ENCODE peak calls at places on chromosomes 4 and X, in ten cellular contexts. V, U, B, A, Y, H, W, J, L and Z are unnamed samples.

GRCh38 chrX:116749943-116750342 is 287.2 kb upstream of the CT83 start:
- DNase-seq in V (no peak), U (no peak), B (no peak), A (no peak), Y (no peak), H (no peak), W (no peak), J (no peak), L (no peak), Z (no peak)

GRCh38 chr4:98720871-98721480 is 62.6 kb upstream of the TSPAN5 start:
- DNase-seq in V (no peak), U (no peak), B (no peak), A (no peak), Y (no peak), H (no peak), W (no peak), J (no peak), L (peak), Z (peak)

GRCh38 chrX:103825881-103826280 is 6.2 kb downstream of the RAB9B start:
- DNase-seq in V (no peak), U (no peak), B (no peak), A (no peak), Y (no peak), H (no peak), W (no peak), J (no peak), L (no peak), Z (no peak)

GRCh38 chr4:3276961-3277360 is 15.9 kb upstream of the RGS12 start:
- DNase-seq in V (no peak), U (no peak), B (no peak), A (no peak), Y (peak), H (no peak), W (no peak), J (no peak), L (no peak), Z (no peak)

GRCh38 chr4:164467493-164467892 is 286.4 kb upstream of the SMIM31 start:
- DNase-seq in V (no peak), U (no peak), B (no peak), A (no peak), Y (no peak), H (no peak), W (no peak), J (no peak), L (peak), Z (no peak)

GRCh38 chrX:109624022-109624421 is 950 bp downstream of the KCNE5 start:
- DNase-seq in V (no peak), U (peak), B (peak), A (no peak), Y (no peak), H (no peak), W (no peak), J (no peak), L (no peak), Z (no peak)

GRCh38 chr4:121656269-121656641 is 40.5 kb downstream of the ANXA5 start:
- DNase-seq in V (no peak), U (peak), B (no peak), A (no peak), Y (peak), H (no peak), W (peak), J (peak), L (peak), Z (no peak)

GRCh38 chr4:31918891-31919290 is 1198.7 kb downstream of the PCDH7 start:
- DNase-seq in V (no peak), U (no peak), B (no peak), A (no peak), Y (no peak), H (no peak), W (peak), J (no peak), L (no peak), Z (no peak)

GRCh38 chrX:13029341-13029740 is 15.1 kb downstream of the FAM9C start:
- DNase-seq in V (no peak), U (no peak), B (no peak), A (no peak), Y (no peak), H (no peak), W (no peak), J (peak), L (no peak), Z (no peak)

GRCh38 chr4:128770807-128771206 is 38.7 kb upstream of the JADE1 start:
- DNase-seq in V (no peak), U (no peak), B (no peak), A (no peak), Y (no peak), H (no peak), W (no peak), J (no peak), L (no peak), Z (no peak)

GRCh38 chr4:73378887-73379286 is 25.2 kb upstream of the ALB start:
- DNase-seq in V (no peak), U (no peak), B (no peak), A (no peak), Y (no peak), H (no peak), W (no peak), J (no peak), L (no peak), Z (no peak)

GRCh38 chrX:155535866-155536265 is 76.9 kb downstream of the TMLHE start:
- DNase-seq in V (no peak), U (no peak), B (no peak), A (no peak), Y (no peak), H (no peak), W (no peak), J (no peak), L (no peak), Z (no peak)

DNA sequence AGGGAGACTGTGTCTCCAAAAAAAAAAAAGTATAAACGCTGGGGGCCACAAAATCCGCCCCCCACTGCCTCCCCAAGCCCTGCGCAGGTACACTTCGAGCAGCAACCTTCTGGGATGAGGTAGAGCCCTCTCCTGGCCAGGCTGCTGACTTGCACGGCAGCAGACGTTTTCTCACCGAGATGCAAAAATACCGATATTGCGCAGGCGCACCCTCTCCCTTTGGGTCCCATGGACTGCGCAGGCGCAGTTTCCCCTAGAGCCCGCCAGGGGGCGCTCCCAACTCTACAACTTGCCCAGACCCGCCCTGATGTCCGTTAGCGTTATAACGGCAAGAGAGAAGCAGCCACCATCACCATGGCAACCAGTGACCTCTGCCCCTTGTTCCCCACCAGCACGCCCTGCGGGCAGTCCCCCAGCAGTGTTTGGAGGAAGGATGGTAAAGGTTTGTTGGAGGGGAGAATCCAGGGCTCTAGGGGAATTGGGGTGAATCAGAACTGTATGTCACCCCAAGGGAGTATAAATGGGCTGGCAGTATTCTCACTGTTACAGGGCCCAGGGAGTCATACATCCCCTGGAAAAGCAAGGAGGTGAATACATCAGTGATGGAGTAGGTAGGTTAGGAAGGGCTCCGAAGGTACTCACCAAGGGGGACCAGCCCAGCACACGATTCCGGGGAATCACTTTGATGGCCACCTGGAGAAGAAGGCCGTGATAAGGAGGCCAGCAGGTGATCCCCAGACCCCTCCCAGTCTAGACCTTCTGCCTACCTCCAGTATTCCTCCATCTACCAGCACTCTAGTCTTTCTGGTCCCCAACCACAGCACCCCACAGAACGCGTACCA is 1.5 kb downstream of the PIM2 start:
- DNase-seq in V (peak), U (peak), B (peak), A (peak), Y (peak), H (peak), W (peak), J (peak), L (peak), Z (peak)
- TF ChIP-seq POLR2AphosphoS5 in V (peak), U (no peak), B (peak), A (no peak), Y (no peak), H (no peak), W (no peak), J (no peak), L (peak), Z (peak)

DNA sequence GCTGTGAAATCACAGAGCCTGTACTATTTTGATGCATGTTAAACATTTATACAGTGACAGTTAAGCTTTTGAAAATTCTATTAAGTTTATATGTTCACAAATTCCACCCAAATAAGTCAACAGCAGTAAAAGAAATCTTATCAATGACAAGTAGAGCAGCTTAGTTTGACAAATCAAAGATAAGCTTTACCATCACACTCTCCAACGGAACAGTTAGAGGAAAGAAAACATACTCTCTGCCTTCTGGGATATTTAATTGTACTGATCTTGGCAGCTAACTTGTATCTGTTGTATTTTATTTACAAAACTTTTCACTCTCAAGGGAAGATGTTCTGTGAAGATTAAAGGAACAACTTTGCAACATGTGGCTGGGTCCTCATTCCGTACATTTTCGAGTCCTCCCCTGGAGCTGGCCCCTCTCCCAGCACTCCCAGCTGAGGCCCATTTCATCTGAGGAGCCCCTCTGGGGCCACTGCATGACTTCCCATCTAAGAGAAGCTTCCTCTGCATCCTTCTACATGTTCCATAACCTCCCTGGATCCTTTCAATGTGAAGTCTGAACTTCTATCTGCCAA is 74.4 kb downstream of the RPS3A start:
- DNase-seq in V (no peak), U (no peak), B (no peak), A (peak), Y (no peak), H (no peak), W (no peak), J (peak), L (no peak), Z (no peak)
- TF ChIP-seq POLR2AphosphoS5 in V (no peak), U (no peak), B (no peak), A (peak), Y (no peak), H (no peak), W (no peak), J (no peak), L (no peak), Z (no peak)

DNA sequence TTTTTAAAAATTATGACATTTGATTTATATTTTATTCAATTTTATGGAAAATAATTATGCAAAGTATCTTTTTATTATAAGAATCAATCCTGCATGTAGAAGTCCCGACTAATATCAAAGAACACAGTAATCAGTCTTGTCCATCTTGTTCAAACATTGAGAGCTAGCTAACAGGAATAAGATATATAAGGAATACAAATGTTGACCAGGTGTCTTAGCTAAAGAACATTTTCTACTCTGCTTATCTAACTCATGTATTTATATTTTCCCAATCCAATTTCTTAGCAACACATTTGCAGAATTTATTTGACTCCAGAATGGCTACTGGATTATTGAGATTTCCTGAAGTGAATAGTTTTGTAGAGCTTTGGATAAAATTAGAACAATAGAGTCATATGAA is 61.5 kb upstream of the NR3C2 start:
- DNase-seq in V (no peak), U (no peak), B (no peak), A (no peak), Y (no peak), H (no peak), W (no peak), J (no peak), L (no peak), Z (no peak)
- TF ChIP-seq POLR2AphosphoS5 in V (no peak), U (no peak), B (no peak), A (no peak), Y (no peak), H (no peak), W (no peak), J (no peak), L (no peak), Z (no peak)

GRCh38 chr4:1792158-1792831 is 798 bp upstream of the FGFR3 start:
- DNase-seq in V (no peak), U (no peak), B (peak), A (no peak), Y (no peak), H (no peak), W (no peak), J (no peak), L (no peak), Z (no peak)

GRCh38 chr4:1793940-1794808 is 1.1 kb downstream of the FGFR3 start:
- DNase-seq in V (no peak), U (peak), B (peak), A (no peak), Y (no peak), H (no peak), W (no peak), J (no peak), L (no peak), Z (no peak)

GRCh38 chr4:1793496-1793840 is 375 bp downstream of the FGFR3 start:
- DNase-seq in V (no peak), U (peak), B (peak), A (no peak), Y (no peak), H (no peak), W (no peak), J (peak), L (no peak), Z (no peak)

GRCh38 chr4:1794809-1795303 is 1.8 kb downstream of the FGFR3 start:
- DNase-seq in V (no peak), U (no peak), B (peak), A (no peak), Y (no peak), H (no peak), W (no peak), J (no peak), L (no peak), Z (no peak)

GRCh38 chr4:1792832-1793495 is at the start of gene FGFR3:
- DNase-seq in V (no peak), U (peak), B (peak), A (no peak), Y (no peak), H (peak), W (no peak), J (peak), L (no peak), Z (no peak)
- TF ChIP-seq POLR2AphosphoS5 in V (peak), U (no peak), B (no peak), A (no peak), Y (no peak), H (no peak), W (no peak), J (no peak), L (peak), Z (no peak)

DNA sequence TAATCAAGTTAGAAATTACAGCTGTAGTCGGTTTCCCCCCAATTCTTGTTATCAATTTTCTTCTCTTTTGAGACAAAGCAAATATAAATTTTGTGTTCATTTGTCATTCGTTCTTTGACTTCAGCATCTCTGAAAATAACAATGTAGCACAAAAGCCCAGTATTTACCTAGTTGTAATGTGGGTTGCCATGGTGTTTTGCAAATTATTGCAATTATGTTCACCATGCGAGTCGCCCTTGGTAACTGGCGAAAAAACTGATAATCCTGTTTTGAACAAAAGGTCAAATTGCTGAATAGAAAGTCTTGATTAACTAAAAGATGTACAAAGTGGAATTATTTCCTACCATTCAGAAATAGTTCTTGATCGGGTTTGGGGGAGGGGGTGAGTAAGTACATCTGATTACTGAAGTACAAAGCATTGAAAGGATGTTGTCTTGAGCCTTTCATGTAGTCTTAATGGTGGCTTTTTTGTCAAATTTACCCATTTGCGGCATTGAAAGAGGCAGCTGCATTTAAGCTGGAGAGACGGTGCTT is 138.9 kb downstream of the ARX start:
- DNase-seq in V (no peak), U (no peak), B (no peak), A (no peak), Y (no peak), H (no peak), W (no peak), J (no peak), L (no peak), Z (no peak)
- TF ChIP-seq POLR2AphosphoS5 in V (no peak), U (no peak), B (no peak), A (no peak), Y (no peak), H (no peak), W (no peak), J (no peak), L (no peak), Z (no peak)

DNA sequence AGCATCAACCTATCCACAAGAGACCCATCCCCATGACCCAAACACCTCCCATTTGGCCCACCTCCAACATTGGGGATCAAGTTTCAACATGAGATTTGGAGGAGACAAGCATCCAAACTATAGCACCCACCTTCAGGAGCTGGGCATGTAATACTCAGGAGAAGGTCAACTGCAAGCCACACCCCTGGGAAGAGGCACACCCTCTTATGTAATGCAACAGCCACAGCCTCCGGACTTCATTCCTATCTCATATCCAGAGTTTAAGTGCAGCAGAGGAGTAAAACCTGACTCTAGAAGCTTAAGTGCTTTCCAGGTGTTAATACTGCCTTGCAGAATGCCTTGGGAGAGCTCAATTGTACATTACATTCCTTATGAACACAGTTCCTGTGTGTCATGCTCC is 197.4 kb downstream of the PTTG2 start:
- DNase-seq in V (no peak), U (no peak), B (no peak), A (no peak), Y (no peak), H (no peak), W (no peak), J (peak), L (no peak), Z (no peak)
- TF ChIP-seq POLR2AphosphoS5 in V (no peak), U (no peak), B (no peak), A (no peak), Y (no peak), H (no peak), W (no peak), J (peak), L (no peak), Z (no peak)

GRCh38 chrX:152832520-152832919 is 1.7 kb downstream of the NSDHL start:
- DNase-seq in V (no peak), U (no peak), B (no peak), A (no peak), Y (no peak), H (no peak), W (no peak), J (no peak), L (no peak), Z (no peak)

GRCh38 chrX:152824841-152825374 is 5.6 kb downstream of the CETN2 start:
- DNase-seq in V (no peak), U (no peak), B (no peak), A (no peak), Y (no peak), H (no peak), W (no peak), J (no peak), L (no peak), Z (no peak)

GRCh38 chrX:152831391-152831790 is 528 bp downstream of the NSDHL start:
- DNase-seq in V (no peak), U (no peak), B (no peak), A (no peak), Y (no peak), H (no peak), W (no peak), J (no peak), L (no peak), Z (no peak)

GRCh38 chrX:152833378-152833777 is 2.5 kb downstream of the NSDHL start:
- DNase-seq in V (no peak), U (no peak), B (no peak), A (no peak), Y (no peak), H (no peak), W (no peak), J (no peak), L (no peak), Z (no peak)

GRCh38 chrX:152830312-152831305 is at the start of the genes CETN2 and NSDHL:
- DNase-seq in V (peak), U (peak), B (peak), A (peak), Y (peak), H (peak), W (peak), J (peak), L (peak), Z (peak)
- TF ChIP-seq POLR2AphosphoS5 in V (peak), U (peak), B (peak), A (peak), Y (peak), H (peak), W (peak), J (peak), L (peak), Z (peak)

GRCh38 chrX:6159468-6159867 is 69.2 kb downstream of the NLGN4X start:
- DNase-seq in V (no peak), U (no peak), B (no peak), A (no peak), Y (no peak), H (no peak), W (no peak), J (no peak), L (no peak), Z (no peak)

GRCh38 chrX:6169407-6169806 is 59.3 kb downstream of the NLGN4X start:
- DNase-seq in V (no peak), U (no peak), B (no peak), A (no peak), Y (no peak), H (no peak), W (no peak), J (no peak), L (no peak), Z (no peak)

GRCh38 chrX:6163761-6164160 is 64.9 kb downstream of the NLGN4X start:
- DNase-seq in V (no peak), U (no peak), B (no peak), A (no peak), Y (no peak), H (no peak), W (no peak), J (no peak), L (no peak), Z (no peak)
- TF ChIP-seq POLR2AphosphoS5 in V (no peak), U (no peak), B (no peak), A (no peak), Y (no peak), H (no peak), W (no peak), J (no peak), L (no peak), Z (no peak)